ENCODE peak calls at places on chromosomes 2 and 18, in four cellular contexts. A is left ventricle myocardium inferior; P is CD8-positive, alpha-beta memory T cell; H is fibroblast of lung. K is an unnamed sample. For H3K4me1, the result is how much of the 10 kb centered on the place peaks cover.

GRCh38 chr2:124713969-124714368 is 688.9 kb downstream of the CNTNAP5 start:
- DNase-seq in A (no peak), P (no peak), H (no peak), K (no peak)

GRCh38 chr2:166825914-166826313 is 62.4 kb upstream of the XIRP2 start:
- DNase-seq in A (no peak), P (no peak), H (no peak), K (no peak)

GRCh38 chr18:3932285-3932684 is 482.3 kb downstream of the TGIF1 start:
- DNase-seq in A (no peak), P (no peak), H (no peak), K (no peak)

GRCh38 chr2:159124441-159124911 is 156.0 kb downstream of the TANC1 start:
- DNase-seq in A (no peak), P (no peak), H (peak), K (no peak)

GRCh38 chr2:202208526-202208925 is 29.9 kb downstream of the SUMO1 start:
- DNase-seq in A (no peak), P (no peak), H (no peak), K (no peak)

GRCh38 chr2:106685180-106685897 is 198.2 kb downstream of the CD8B2 start:
- DNase-seq in A (no peak), P (no peak), H (no peak), K (no peak)

GRCh38 chr2:164479460-164479859 is 141.8 kb downstream of the GRB14 start:
- DNase-seq in A (no peak), P (no peak), H (peak), K (no peak)

GRCh38 chr2:199810422-199811250 is 40.4 kb downstream of the FTCDNL1 start:
- DNase-seq in A (no peak), P (no peak), H (peak), K (no peak)

GRCh38 chr2:120912101-120912985 is 176.7 kb downstream of the GLI2 start:
- DNase-seq in A (peak), P (no peak), H (peak), K (no peak)

GRCh38 chr2:108271691-108272253 is 16.9 kb upstream of the SULT1C2 start:
- DNase-seq in A (no peak), P (no peak), H (peak), K (no peak)

GRCh38 chr2:171009386-171009785 is 80.3 kb downstream of the GORASP2 start:
- DNase-seq in A (no peak), P (no peak), H (no peak), K (no peak)

GRCh38 chr2:233764761-233765160 is 4.7 kb downstream of the UGT1A1 start:
- DNase-seq in A (no peak), P (no peak), H (no peak), K (no peak)

GRCh38 chr2:226683196-226683595 is 116.4 kb downstream of the IRS1 start:
- DNase-seq in A (no peak), P (no peak), H (peak), K (no peak)

GRCh38 chr2:241943961-241944575 is 74.5 kb downstream of the RTP5 start:
- DNase-seq in A (no peak), P (no peak), H (no peak), K (no peak)

GRCh38 chr2:28407976-28408690 is 15.5 kb downstream of the FOSL2 start:
- DNase-seq in A (no peak), P (no peak), H (no peak), K (no peak)

GRCh38 chr2:240363718-240364581 is 71.5 kb upstream of the GPC1 start:
- DNase-seq in A (no peak), P (no peak), H (no peak), K (no peak)

GRCh38 chr2:158818511-158818910 is 23.4 kb downstream of the DAPL1 start:
- DNase-seq in A (no peak), P (no peak), H (no peak), K (no peak)

GRCh38 chr2:180985771-180986395 is 5.5 kb downstream of the UBE2E3 start:
- DNase-seq in A (no peak), P (no peak), H (no peak), K (no peak)
- H3K4me3 ChIP-seq in A (no peak), P (no peak), H (no peak), K (no peak)

DNA sequence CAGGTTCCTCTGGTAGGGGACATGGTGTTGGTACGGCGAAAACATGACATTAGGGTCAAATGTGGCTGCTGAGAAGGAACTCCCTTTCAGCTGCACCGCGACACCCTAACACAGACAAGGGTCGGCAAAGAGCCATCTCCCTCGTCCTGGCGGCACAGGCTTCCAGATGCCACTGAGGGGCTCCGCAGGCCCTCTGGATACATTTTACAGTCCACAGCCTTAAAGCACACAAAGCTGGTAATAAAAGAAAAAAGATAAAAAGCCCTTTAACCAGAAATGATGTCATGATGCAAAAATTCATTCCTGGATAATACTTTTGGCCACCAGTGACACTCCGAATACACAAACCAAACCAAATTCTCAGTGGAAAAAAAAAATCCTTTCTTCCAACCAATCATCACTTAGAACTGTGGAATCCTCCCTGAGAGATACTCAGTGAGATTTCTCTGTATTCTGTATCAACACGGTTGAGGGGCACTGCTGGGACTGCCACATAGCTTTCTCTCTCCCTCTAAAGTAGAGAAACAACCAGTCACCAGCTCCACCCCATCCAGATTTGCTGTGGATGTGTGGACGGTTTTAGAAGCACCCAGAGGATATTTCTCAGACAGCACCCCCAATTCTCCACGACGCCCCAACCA is 174.8 kb downstream of the HDAC4 start:
- DNase-seq in A (no peak), P (no peak), H (peak), K (no peak)
- H3K27ac ChIP-seq in A (peak), P (no peak), H (peak), K (no peak)

GRCh38 chr2:237725661-237726060 is 72.9 kb upstream of the RBM44 start:
- DNase-seq in A (no peak), P (no peak), H (peak), K (no peak)
- H3K4me1 ChIP-seq in A (half or more), P (under half), H (under half), K (under half)

DNA sequence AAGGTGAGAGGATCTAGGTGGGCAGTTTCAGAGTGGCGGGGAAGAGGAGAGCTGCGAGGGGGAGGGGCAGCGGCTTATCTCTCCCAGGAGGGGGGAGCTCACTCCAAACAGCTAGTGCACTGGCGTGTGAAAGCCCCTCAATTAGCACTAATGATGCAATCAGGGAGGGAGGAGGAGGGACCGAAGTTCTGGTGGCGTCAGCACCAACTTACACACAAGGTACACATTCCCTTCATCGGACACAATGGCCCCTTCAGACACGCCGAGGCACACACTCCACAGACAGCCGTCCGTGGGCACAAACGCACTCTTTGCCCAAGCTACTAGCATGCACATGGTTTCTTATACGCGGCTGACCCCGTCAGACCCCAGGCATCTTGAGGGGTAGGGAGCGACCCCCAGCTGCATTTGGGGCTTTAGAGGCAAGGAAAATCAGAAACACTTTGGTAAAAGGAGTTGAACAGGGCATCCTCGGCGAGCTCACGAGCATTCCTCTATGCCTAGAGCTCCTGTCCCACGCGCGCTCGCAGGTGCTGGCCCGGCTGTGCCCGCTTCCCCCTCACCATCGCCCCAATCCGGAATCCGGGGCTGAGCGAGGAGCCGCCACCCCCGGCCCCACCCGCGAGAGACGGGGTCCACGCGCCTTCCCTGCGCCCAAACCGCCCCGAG is 868 bp upstream of the PKDCC start:
- DNase-seq in A (no peak), P (no peak), H (peak), K (no peak)
- H3K4me3 ChIP-seq in A (peak), P (peak), H (peak), K (peak)

GRCh38 chr2:169828141-169828811 is 1.0 kb downstream of the UBR3 start:
- DNase-seq in A (peak), P (peak), H (peak), K (no peak)
- H3K27ac ChIP-seq in A (peak), P (peak), H (peak), K (no peak)

DNA sequence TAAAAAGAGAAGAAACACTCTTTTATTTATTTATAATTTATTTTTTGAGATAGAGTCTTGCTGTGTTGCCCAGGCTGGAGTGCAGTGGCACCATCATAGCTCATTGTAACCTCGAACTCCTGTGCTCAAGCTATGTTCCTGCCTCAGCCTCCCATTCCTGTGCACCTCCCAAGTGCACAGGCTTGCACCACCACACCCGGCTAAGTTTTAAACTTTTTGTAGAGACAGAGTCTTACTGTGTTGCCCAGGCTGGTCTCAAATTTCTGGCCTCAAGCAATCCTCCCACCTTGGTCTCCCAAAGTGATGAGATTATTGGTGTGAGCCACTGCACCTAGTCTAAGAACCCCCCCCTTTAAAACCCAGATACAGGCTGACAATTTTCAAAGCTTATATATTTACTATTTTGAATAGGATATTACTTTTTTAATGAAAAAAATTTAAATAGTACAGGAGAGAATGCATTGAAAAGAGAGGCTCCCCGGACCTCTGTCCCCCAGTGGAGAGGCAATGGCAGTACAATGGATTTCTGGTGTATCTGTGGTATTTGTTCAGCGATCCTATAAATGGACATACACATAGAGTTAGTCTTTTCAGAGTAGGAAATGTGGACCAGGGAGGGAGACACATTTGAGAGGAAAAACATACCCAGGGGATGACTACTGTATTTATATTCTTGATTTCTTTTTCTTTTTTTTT is 48.1 kb upstream of the CNOT11 start:
- DNase-seq in A (no peak), P (no peak), H (peak), K (no peak)
- H3K4me1 ChIP-seq in A (under half), P (under half), H (under half), K (under half)

GRCh38 chr2:216057688-216058193 is 23.9 kb downstream of the PECR start:
- DNase-seq in A (no peak), P (peak), H (no peak), K (no peak)
- H3K4me3 ChIP-seq in A (no peak), P (peak), H (no peak), K (no peak)

K was measured in iPS DF 6.9.